ENCODE peak calls at places on chromosomes 16 and 17, in five cellular contexts. K is H1, Q is HCT116, E is K562, V is HepG2. Z is an unnamed sample.

GRCh38 chr17:32019228-32019627 is 12.0 kb downstream of the LRRC37B start:
- DNase-seq in K (no peak), Q (no peak), E (no peak), V (no peak), Z (no peak)

GRCh38 chr16:24984101-24984500 is 31.1 kb downstream of the ARHGAP17 start:
- DNase-seq in K (no peak), Q (no peak), E (no peak), V (no peak), Z (no peak)

GRCh38 chr16:57041182-57042156 is 50.9 kb upstream of the CPNE2 start:
- DNase-seq in K (no peak), Q (no peak), E (no peak), V (no peak), Z (no peak)

GRCh38 chr16:4945560-4946502 is 8.9 kb upstream of the PPL start:
- DNase-seq in K (no peak), Q (peak), E (no peak), V (no peak), Z (no peak)

GRCh38 chr17:31308372-31308905 is 5.4 kb downstream of the EVI2B start:
- DNase-seq in K (no peak), Q (no peak), E (peak), V (no peak), Z (no peak)

GRCh38 chr17:58344047-58344790 is 7.8 kb downstream of the SUPT4H1 start:
- DNase-seq in K (no peak), Q (no peak), E (no peak), V (no peak), Z (no peak)

GRCh38 chr16:49855280-49855821 is 561 bp downstream of the ZNF423 start:
- DNase-seq in K (peak), Q (no peak), E (peak), V (no peak), Z (peak)

GRCh38 chr17:68623811-68624210 is 22.6 kb upstream of the FAM20A start:
- DNase-seq in K (no peak), Q (no peak), E (no peak), V (no peak), Z (no peak)

GRCh38 chr16:29729116-29729521 is 16.7 kb downstream of the C16orf54 start:
- DNase-seq in K (no peak), Q (peak), E (peak), V (peak), Z (peak)

GRCh38 chr16:35585411-35585810 is 2126.0 kb downstream of the TP53TG3F start:
- DNase-seq in K (no peak), Q (no peak), E (no peak), V (no peak), Z (no peak)

GRCh38 chr17:12979826-12980500 is 37.9 kb downstream of the ELAC2 start:
- DNase-seq in K (no peak), Q (no peak), E (no peak), V (no peak), Z (no peak)

GRCh38 chr16:13421726-13422125 is 498.2 kb upstream of the ERCC4 start:
- DNase-seq in K (no peak), Q (no peak), E (no peak), V (no peak), Z (no peak)

GRCh38 chr17:81646869-81647600 is 9.3 kb downstream of the PDE6G start:
- DNase-seq in K (no peak), Q (no peak), E (peak), V (no peak), Z (no peak)

GRCh38 chr16:87757841-87758426 is 7.9 kb downstream of the KLHDC4 start:
- DNase-seq in K (no peak), Q (no peak), E (no peak), V (no peak), Z (peak)

GRCh38 chr17:47119746-47120520 is 69.2 kb downstream of the CDC27 start:
- DNase-seq in K (no peak), Q (peak), E (no peak), V (peak), Z (no peak)

GRCh38 chr16:89349947-89350633 is 132.6 kb downstream of the ZNF778 start:
- DNase-seq in K (no peak), Q (no peak), E (no peak), V (no peak), Z (no peak)

GRCh38 chr16:3022697-3023414 is 886 bp downstream of the HCFC1R1 start:
- DNase-seq in K (peak), Q (no peak), E (no peak), V (no peak), Z (no peak)

GRCh38 chr16:10210979-10211378 is 28.8 kb upstream of the GRIN2A start:
- DNase-seq in K (no peak), Q (no peak), E (no peak), V (no peak), Z (no peak)

GRCh38 chr16:80583466-80583865 is 42.7 kb downstream of the DYNLRB2 start:
- DNase-seq in K (no peak), Q (no peak), E (no peak), V (no peak), Z (no peak)

GRCh38 chr16:49514391-49514980 is 140.9 kb downstream of the C16orf78 start:
- DNase-seq in K (no peak), Q (no peak), E (no peak), V (no peak), Z (no peak)

GRCh38 chr16:17258848-17259713 is 211.7 kb downstream of the XYLT1 start:
- DNase-seq in K (no peak), Q (no peak), E (peak), V (no peak), Z (no peak)

GRCh38 chr17:81740395-81740961 is 28.4 kb downstream of the SLC25A10 start:
- DNase-seq in K (no peak), Q (no peak), E (peak), V (no peak), Z (no peak)

GRCh38 chr17:62732125-62732524 is 76.0 kb downstream of the MARCHF10 start:
- DNase-seq in K (no peak), Q (no peak), E (no peak), V (no peak), Z (no peak)

GRCh38 chr17:1029912-1030656 is 33.2 kb downstream of the TIMM22 start:
- DNase-seq in K (no peak), Q (no peak), E (no peak), V (no peak), Z (no peak)
- TF ChIP-seq JUND in K (no peak), Q (no peak), E (no peak), V (no peak), Z (no peak)

GRCh38 chr17:77756028-77756427 is 202.5 kb upstream of the TNRC6C start:
- DNase-seq in K (no peak), Q (no peak), E (no peak), V (no peak), Z (no peak)

GRCh38 chr17:77754956-77755355 is 203.5 kb upstream of the TNRC6C start:
- DNase-seq in K (no peak), Q (no peak), E (no peak), V (no peak), Z (no peak)

GRCh38 chr17:77753246-77753645 is 205.3 kb upstream of the TNRC6C start:
- DNase-seq in K (no peak), Q (no peak), E (no peak), V (no peak), Z (no peak)

GRCh38 chr17:77755410-77755963 is 203.0 kb upstream of the TNRC6C start:
- DNase-seq in K (no peak), Q (no peak), E (no peak), V (no peak), Z (no peak)

GRCh38 chr17:77753691-77754265 is 204.7 kb upstream of the TNRC6C start:
- DNase-seq in K (no peak), Q (no peak), E (no peak), V (no peak), Z (no peak)
- TF ChIP-seq JUND in K (no peak), Q (no peak), E (no peak), V (no peak), Z (no peak)

GRCh38 chr17:74921045-74921681 is 1.9 kb downstream of the USH1G start:
- DNase-seq in K (no peak), Q (no peak), E (no peak), V (no peak), Z (no peak)
- TF ChIP-seq JUND in K (no peak), Q (no peak), E (no peak), V (no peak), Z (no peak)

DNA sequence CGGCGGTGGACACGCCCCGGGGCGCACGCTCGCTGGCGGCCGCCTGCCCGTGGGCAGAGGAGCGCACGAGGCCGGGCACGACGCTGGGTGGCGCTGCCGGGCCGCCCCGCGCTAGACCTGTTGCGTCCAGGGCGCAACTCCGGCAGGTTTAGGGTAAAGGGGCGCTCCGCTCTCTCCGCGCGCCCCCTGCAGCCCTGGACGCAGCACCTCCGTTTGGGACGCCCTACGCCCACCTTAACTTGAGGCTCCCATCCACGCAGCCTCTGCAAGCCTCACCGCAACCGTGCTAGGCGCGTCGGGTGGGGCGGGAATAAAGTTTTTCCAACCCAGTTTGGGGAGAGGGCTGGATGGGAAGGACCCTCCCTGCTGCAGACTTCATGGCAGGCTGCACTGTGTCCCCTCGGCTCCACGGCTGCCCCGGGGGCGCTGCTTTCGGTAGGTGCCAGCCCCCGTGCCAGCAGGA is 299 bp upstream of the SYT17 start:
- DNase-seq in K (peak), Q (peak), E (peak), V (peak), Z (peak)
- TF ChIP-seq JUND in K (no peak), Q (no peak), E (no peak), V (no peak), Z (no peak)

GRCh38 chr17:40086150-40087044 is 14.0 kb downstream of the NR1D1 start:
- DNase-seq in K (peak), Q (no peak), E (peak), V (peak), Z (peak)

GRCh38 chr17:40087903-40088718 is 12.3 kb downstream of the NR1D1 start:
- DNase-seq in K (no peak), Q (no peak), E (no peak), V (no peak), Z (no peak)

GRCh38 chr17:40089085-40089895 is 11.1 kb downstream of the NR1D1 start:
- DNase-seq in K (no peak), Q (no peak), E (no peak), V (no peak), Z (no peak)

GRCh38 chr17:40084477-40084876 is 15.9 kb downstream of the NR1D1 start:
- DNase-seq in K (no peak), Q (no peak), E (no peak), V (no peak), Z (no peak)

DNA sequence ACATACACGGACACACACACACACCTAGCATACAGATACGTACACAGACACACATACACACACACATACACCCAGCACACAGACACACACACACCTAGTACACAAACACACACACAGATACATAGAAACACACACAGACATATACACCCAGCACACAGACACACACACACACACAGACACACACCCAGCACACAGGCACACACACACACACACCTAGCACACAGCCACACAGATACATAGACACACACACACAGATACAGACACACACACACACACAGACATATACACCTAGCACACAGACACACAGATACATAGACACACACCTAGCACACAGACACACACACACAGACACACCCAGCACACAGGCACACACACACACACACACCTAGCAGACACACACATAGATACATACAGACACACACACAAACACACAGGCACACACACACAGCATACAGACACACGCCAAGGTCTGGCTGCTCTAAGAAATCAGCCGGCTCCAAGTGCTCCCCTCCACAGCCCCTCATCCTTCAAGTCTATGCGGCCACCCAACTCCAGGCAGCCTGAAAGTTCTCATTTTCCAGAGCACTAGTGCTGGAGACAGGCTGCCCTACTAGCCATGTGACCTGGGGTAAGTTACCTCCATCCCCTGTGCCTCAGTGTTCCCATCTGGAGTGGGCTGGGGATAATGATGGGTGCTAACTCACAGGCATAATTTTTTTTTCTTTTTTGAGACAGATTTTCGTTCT is 13.2 kb downstream of the NR1D1 start:
- DNase-seq in K (no peak), Q (no peak), E (no peak), V (no peak), Z (no peak)
- TF ChIP-seq JUND in K (no peak), Q (no peak), E (no peak), V (no peak), Z (no peak)

GRCh38 chr17:44902135-44902760 is 3.0 kb upstream of the EFTUD2 start:
- DNase-seq in K (no peak), Q (no peak), E (no peak), V (no peak), Z (no peak)

GRCh38 chr17:44905006-44906000 is 6.1 kb upstream of the EFTUD2 start:
- DNase-seq in K (no peak), Q (no peak), E (no peak), V (no peak), Z (no peak)

GRCh38 chr17:44906010-44906646 is 6.9 kb upstream of the EFTUD2 start:
- DNase-seq in K (no peak), Q (peak), E (peak), V (no peak), Z (no peak)

GRCh38 chr17:44903012-44903685 is 3.9 kb upstream of the EFTUD2 start:
- DNase-seq in K (no peak), Q (no peak), E (no peak), V (no peak), Z (no peak)

GRCh38 chr17:44904001-44904984 is 5.0 kb upstream of the EFTUD2 start:
- DNase-seq in K (no peak), Q (no peak), E (no peak), V (no peak), Z (no peak)
- TF ChIP-seq JUND in K (no peak), Q (no peak), E (no peak), V (no peak), Z (no peak)

Z was measured in T47D.